ENCODE peak calls at places on chromosomes 2 and 18, in seven cellular contexts. J, I, W, Y, T, L and A are unnamed samples.

GRCh38 chr2:188170356-188170755 is 121.3 kb upstream of the GULP1 start:
- DNase-seq in W (no peak), J (no peak), L (no peak), Y (no peak), T (no peak), I (no peak), A (no peak)

GRCh38 chr2:96157649-96158553 is 12.7 kb upstream of the DUSP2 start:
- DNase-seq in I (no peak), J (peak; percentile 76), T (peak; percentile 92), Y (no peak), L (no peak), W (no peak), A (no peak)

GRCh38 chr2:46439582-46439981 is 39.8 kb upstream of the TMEM247 start:
- DNase-seq in L (no peak), W (no peak), I (no peak), Y (peak; percentile 60), J (no peak), T (peak; percentile 45), A (no peak)

GRCh38 chr2:43082111-43082877 is 144.1 kb downstream of the ZFP36L2 start:
- DNase-seq in T (no peak), J (no peak), W (no peak), I (peak; percentile 76), Y (no peak), L (no peak), A (peak; percentile 79)

GRCh38 chr18:63882333-63883141 is 5.0 kb upstream of the SERPINB2 start:
- DNase-seq in I (peak; percentile 28), Y (no peak), L (no peak), W (peak; percentile 67), T (no peak), J (no peak), A (peak; percentile 97)

GRCh38 chr2:110674620-110675555 is 3.0 kb downstream of the BUB1 start:
- DNase-seq in T (no peak), Y (no peak), J (peak; percentile 98), L (no peak), W (no peak), I (peak; percentile 42), A (peak; percentile 50)

GRCh38 chr2:166563894-166564293 is 69.8 kb upstream of the SCN7A start:
- DNase-seq in Y (no peak), I (no peak), L (no peak), T (no peak), J (no peak), W (no peak), A (no peak)

GRCh38 chr18:61946449-61946848 is 53.6 kb upstream of the RNF152 start:
- DNase-seq in J (no peak), W (no peak), T (no peak), L (no peak), Y (no peak), I (no peak), A (peak; percentile 88)

GRCh38 chr18:8814206-8814605 is 108.8 kb downstream of the MTCL1 start:
- DNase-seq in I (no peak), T (no peak), J (no peak), W (no peak), Y (no peak), L (no peak), A (peak; percentile 76)

GRCh38 chr18:59729781-59730180 is 32.6 kb upstream of the CCBE1 start:
- DNase-seq in I (peak; percentile 43), T (no peak), Y (no peak), W (no peak), L (no peak), J (no peak), A (no peak)

GRCh38 chr18:48580066-48580465 is 41.2 kb downstream of the CTIF start:
- DNase-seq in Y (no peak), W (no peak), T (no peak), J (no peak), I (no peak), L (no peak), A (no peak)

GRCh38 chr2:235168174-235168979 is 216.6 kb downstream of the SH3BP4 start:
- DNase-seq in J (no peak), T (no peak), I (no peak), L (no peak), Y (no peak), W (no peak), A (no peak)

GRCh38 chr18:12287131-12287681 is 20.8 kb upstream of the TUBB6 start:
- DNase-seq in I (no peak), L (no peak), T (no peak), J (no peak), Y (no peak), W (no peak), A (no peak)

GRCh38 chr2:108854484-108854883 is 67.9 kb downstream of the CCDC138 start:
- DNase-seq in J (no peak), T (no peak), L (no peak), Y (no peak), I (no peak), W (no peak), A (no peak)

GRCh38 chr2:41527525-41528323 is 520.1 kb upstream of the PKDCC start:
- DNase-seq in L (no peak), I (no peak), T (no peak), J (no peak), W (no peak), Y (no peak), A (no peak)

GRCh38 chr2:127591221-127591923 is 54.6 kb upstream of the GPR17 start:
- DNase-seq in W (peak; percentile 64), I (peak; percentile 72), Y (peak; percentile 74), T (peak; percentile 79), J (no peak), L (peak; percentile 88), A (peak; percentile 51)

GRCh38 chr18:59760212-59760997 is 63.2 kb upstream of the CCBE1 start:
- DNase-seq in W (no peak), I (no peak), L (no peak), Y (no peak), T (no peak), J (no peak), A (no peak)

GRCh38 chr2:38824906-38825305 is 46.9 kb downstream of the GEMIN6 start:
- DNase-seq in T (no peak), J (no peak), L (no peak), I (no peak), W (no peak), Y (no peak), A (no peak)

GRCh38 chr2:23567382-23567781 is 182.4 kb downstream of the KLHL29 start:
- DNase-seq in L (no peak), W (no peak), T (no peak), J (no peak), I (no peak), Y (no peak), A (no peak)

GRCh38 chr2:144924827-144925226 is 404.9 kb upstream of the ZEB2 start:
- DNase-seq in I (no peak), L (no peak), T (no peak), Y (no peak), W (no peak), J (no peak), A (no peak)

GRCh38 chr18:33578371-33579146 is 540 bp downstream of the ASXL3 start:
- DNase-seq in Y (peak; percentile 1), T (no peak), J (no peak), I (no peak), W (no peak), L (peak; percentile 58), A (no peak)

GRCh38 chr2:220994841-220995240 is 577.3 kb downstream of the EPHA4 start:
- DNase-seq in Y (no peak), T (no peak), W (no peak), J (no peak), L (no peak), I (no peak), A (no peak)

GRCh38 chr2:60364441-60364840 is 189.0 kb downstream of the BCL11A start:
- DNase-seq in W (no peak), I (no peak), L (no peak), J (no peak), Y (no peak), T (no peak), A (no peak)

GRCh38 chr2:72004976-72005375 is 142.7 kb downstream of the CYP26B1 start:
- DNase-seq in L (no peak), J (no peak), W (no peak), I (no peak), Y (no peak), T (no peak), A (no peak)

GRCh38 chr2:97870396-97870843 is 125.3 kb downstream of the TMEM131 start:
- DNase-seq in L (no peak), J (peak; percentile 87), T (peak; percentile 12), W (peak; percentile 79), Y (peak; percentile 65), I (peak; percentile 41), A (peak; percentile 89)
- TF ChIP-seq CEBPB in L (no peak), J (no peak), T (no peak), W (peak; percentile 77), Y (no peak), I (no peak), A (peak; percentile 58)

GRCh38 chr2:21381421-21381820 is 257.7 kb downstream of the TDRD15 start:
- DNase-seq in I (no peak), T (no peak), L (no peak), J (no peak), Y (no peak), W (no peak), A (peak; percentile 86)

GRCh38 chr2:21382980-21383520 is 259.3 kb downstream of the TDRD15 start:
- DNase-seq in J (no peak), W (no peak), T (no peak), L (no peak), Y (no peak), I (no peak), A (no peak)

GRCh38 chr2:21379140-21379539 is 255.4 kb downstream of the TDRD15 start:
- DNase-seq in J (no peak), L (no peak), T (no peak), Y (no peak), I (no peak), W (no peak), A (no peak)
- TF ChIP-seq CEBPB in J (no peak), L (no peak), T (no peak), Y (no peak), I (no peak), W (no peak), A (no peak)

DNA sequence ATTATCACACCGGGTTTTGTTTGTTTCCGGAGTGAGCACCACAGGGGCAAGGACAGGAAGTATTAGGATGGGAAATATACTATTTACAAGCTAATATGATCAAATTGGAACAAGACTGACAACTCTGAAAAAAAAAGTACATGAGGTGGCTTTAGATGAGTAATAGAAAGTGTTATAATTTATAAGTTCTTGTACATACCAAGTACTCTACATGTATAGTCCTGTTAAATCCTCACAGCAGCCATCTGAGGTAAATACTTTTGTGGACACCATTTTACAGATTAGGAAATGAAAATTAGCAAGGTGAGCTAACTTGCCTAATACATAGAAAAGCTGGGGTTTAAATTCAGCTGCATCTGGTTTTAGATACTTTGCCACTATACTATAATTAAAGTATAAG is 11.2 kb downstream of the FAP start:
- DNase-seq in T (no peak), Y (no peak), I (no peak), J (no peak), W (no peak), L (no peak), A (no peak)
- TF ChIP-seq CEBPB in T (no peak), Y (no peak), I (no peak), J (no peak), W (no peak), L (no peak), A (no peak)

DNA sequence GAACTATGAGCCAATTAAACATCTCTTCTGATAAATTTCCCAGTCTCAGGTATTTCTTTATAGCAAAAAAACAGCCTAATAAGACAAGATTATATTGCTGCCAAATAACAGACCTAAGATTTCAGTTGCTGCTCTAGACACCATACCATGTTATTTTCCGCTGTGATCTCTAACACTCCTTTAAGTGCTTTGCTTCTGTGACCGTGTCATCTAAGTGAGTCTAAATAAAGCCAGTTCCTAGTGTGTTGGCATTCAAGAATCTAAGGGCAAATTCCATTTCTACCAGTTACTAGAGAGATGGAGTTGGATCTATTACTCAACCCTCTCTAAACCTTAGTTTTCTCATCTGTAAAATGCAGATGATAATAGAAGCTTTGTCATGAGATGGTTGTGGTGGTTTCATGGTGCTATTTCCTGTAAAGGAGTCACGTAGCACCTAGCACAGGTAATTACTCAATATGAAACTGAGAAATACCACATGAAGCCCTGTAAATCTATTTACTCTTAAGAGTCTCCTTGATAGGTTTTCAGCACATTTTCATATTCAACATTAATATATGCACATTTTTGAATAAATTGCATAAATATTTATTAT is 40.5 kb downstream of the SPHKAP start:
- DNase-seq in Y (no peak), W (no peak), J (peak; percentile 48), I (no peak), T (no peak), L (no peak), A (no peak)
- TF ChIP-seq CEBPB in Y (no peak), W (no peak), J (no peak), I (no peak), T (no peak), L (no peak), A (no peak)